ENCODE peak calls at places on chromosomes 12 and 14, in seven cellular contexts. B is HCT116, F is H1, W is SK-N-SH, T is HepG2, R is K562, Z is GM12878. P is an unnamed sample.
A peak's percentile ranks its signal among the peaks of the same experiment; 100 is the strongest.

GRCh38 chr12:124909831-124910560 is 4.5 kb downstream of the UBC start:
- DNase-seq in B (no peak), F (no peak), W (no peak), T (no peak), R (no peak), Z (no peak), P (peak; percentile 63)

GRCh38 chr12:60494249-60494648 is 898.4 kb downstream of the SLC16A7 start:
- DNase-seq in B (peak; percentile 31), F (no peak), W (peak; percentile 0), T (peak; percentile 32), R (peak; percentile 7), Z (no peak), P (peak; percentile 18)

GRCh38 chr12:104896710-104897109 is 61.4 kb downstream of the SLC41A2 start:
- DNase-seq in B (no peak), F (no peak), W (no peak), T (no peak), R (no peak), Z (no peak), P (no peak)

GRCh38 chr14:65131176-65131765 is 29.0 kb upstream of the MAX start:
- DNase-seq in B (peak; percentile 27), F (no peak), W (no peak), T (no peak), R (no peak), Z (no peak), P (peak; percentile 67)

GRCh38 chr14:103273145-103273846 is 60.7 kb upstream of the EIF5 start:
- DNase-seq in B (no peak), F (peak; percentile 50), W (no peak), T (no peak), R (no peak), Z (no peak), P (no peak)

GRCh38 chr14:67517083-67517482 is 16.0 kb upstream of the PLEKHH1 start:
- DNase-seq in B (no peak), F (peak; percentile 53), W (no peak), T (no peak), R (no peak), Z (no peak), P (peak; percentile 36)

GRCh38 chr14:62604524-62604923 is 440.7 kb downstream of the KCNH5 start:
- DNase-seq in B (no peak), F (no peak), W (no peak), T (no peak), R (no peak), Z (no peak), P (no peak)

GRCh38 chr12:7872565-7873304 is at the start of gene SLC2A14:
- DNase-seq in B (no peak), F (no peak), W (no peak), T (no peak), R (no peak), Z (no peak), P (no peak)

GRCh38 chr14:99475179-99475578 is 5.5 kb downstream of the SETD3 start:
- DNase-seq in B (no peak), F (no peak), W (no peak), T (no peak), R (no peak), Z (no peak), P (peak; percentile 32)

GRCh38 chr14:22118894-22119477 is 445.4 kb upstream of the OR4E1 start:
- DNase-seq in B (no peak), F (no peak), W (no peak), T (no peak), R (no peak), Z (no peak), P (no peak)

GRCh38 chr14:73452341-73453191 is 5.8 kb downstream of the NUMB start:
- DNase-seq in B (no peak), F (no peak), W (no peak), T (no peak), R (no peak), Z (no peak), P (no peak)

GRCh38 chr12:26030371-26030770 is 71.9 kb downstream of the RASSF8 start:
- DNase-seq in B (no peak), F (no peak), W (no peak), T (no peak), R (no peak), Z (no peak), P (no peak)

GRCh38 chr12:64890873-64891468 is 66.5 kb downstream of the TBC1D30 start:
- DNase-seq in B (peak; percentile 51), F (no peak), W (peak; percentile 54), T (peak; percentile 61), R (peak; percentile 57), Z (no peak), P (peak; percentile 89)

GRCh38 chr12:122203968-122204828 is 689 bp downstream of the B3GNT4 start:
- DNase-seq in B (no peak), F (peak; percentile 63), W (peak; percentile 68), T (no peak), R (no peak), Z (no peak), P (no peak)

GRCh38 chr12:122204829-122205589 is 1.5 kb downstream of the B3GNT4 start:
- DNase-seq in B (no peak), F (no peak), W (no peak), T (no peak), R (no peak), Z (no peak), P (no peak)

GRCh38 chr12:122202017-122202416 is 1.5 kb upstream of the B3GNT4 start:
- DNase-seq in B (no peak), F (no peak), W (peak; percentile 78), T (no peak), R (no peak), Z (no peak), P (no peak)

GRCh38 chr12:122201381-122201780 is 2.1 kb upstream of the B3GNT4 start:
- DNase-seq in B (no peak), F (no peak), W (no peak), T (no peak), R (no peak), Z (no peak), P (no peak)

GRCh38 chr12:122203301-122203967 is at the start of gene B3GNT4:
- DNase-seq in B (peak; percentile 32), F (peak; percentile 87), W (peak; percentile 85), T (no peak), R (peak; percentile 91), Z (no peak), P (peak; percentile 93)
- TF ChIP-seq JUND in B (no peak), F (no peak), W (no peak), T (no peak), R (no peak), Z (no peak), P (no peak)

GRCh38 chr12:120096671-120097202 is 19.8 kb downstream of the RAB35 start:
- DNase-seq in B (no peak), F (no peak), W (no peak), T (no peak), R (no peak), Z (no peak), P (no peak)

GRCh38 chr12:120094485-120094884 is 22.1 kb downstream of the RAB35 start:
- DNase-seq in B (no peak), F (no peak), W (peak; percentile 47), T (no peak), R (no peak), Z (no peak), P (no peak)

GRCh38 chr12:120093336-120093591 is 23.3 kb downstream of the RAB35 start:
- DNase-seq in B (no peak), F (no peak), W (peak; percentile 45), T (no peak), R (no peak), Z (no peak), P (no peak)

GRCh38 chr12:120093592-120094355 is 22.8 kb downstream of the RAB35 start:
- DNase-seq in B (no peak), F (peak; percentile 86), W (peak; percentile 97), T (no peak), R (peak; percentile 51), Z (no peak), P (no peak)

GRCh38 chr12:120095356-120096135 is 21.0 kb downstream of the RAB35 start:
- DNase-seq in B (no peak), F (no peak), W (no peak), T (no peak), R (no peak), Z (no peak), P (no peak)
- TF ChIP-seq JUND in B (no peak), F (no peak), W (no peak), T (no peak), R (no peak), Z (no peak), P (no peak)

DNA sequence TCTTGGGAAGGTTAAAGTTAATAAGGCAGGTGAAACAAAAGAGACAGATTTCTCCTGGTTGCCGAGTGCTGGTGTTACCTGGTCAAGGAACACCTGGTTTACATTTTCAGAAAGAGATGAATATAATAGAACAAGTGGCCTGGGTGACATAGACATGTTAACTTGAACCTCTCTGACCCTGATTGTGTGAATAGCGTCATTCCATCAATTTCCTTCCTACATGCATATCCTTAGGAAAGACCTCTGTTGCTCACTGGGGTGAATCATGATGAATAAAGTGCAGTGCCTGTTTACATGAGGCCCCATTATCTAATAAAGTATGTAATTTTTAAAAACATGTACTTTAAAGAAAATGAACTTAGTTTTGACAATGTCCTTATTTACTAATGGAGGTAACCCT is 1822.9 kb upstream of the FLRT2 start:
- DNase-seq in B (no peak), F (no peak), W (no peak), T (no peak), R (no peak), Z (no peak), P (no peak)
- TF ChIP-seq JUND in B (no peak), F (no peak), W (no peak), T (no peak), R (no peak), Z (no peak), P (no peak)

DNA sequence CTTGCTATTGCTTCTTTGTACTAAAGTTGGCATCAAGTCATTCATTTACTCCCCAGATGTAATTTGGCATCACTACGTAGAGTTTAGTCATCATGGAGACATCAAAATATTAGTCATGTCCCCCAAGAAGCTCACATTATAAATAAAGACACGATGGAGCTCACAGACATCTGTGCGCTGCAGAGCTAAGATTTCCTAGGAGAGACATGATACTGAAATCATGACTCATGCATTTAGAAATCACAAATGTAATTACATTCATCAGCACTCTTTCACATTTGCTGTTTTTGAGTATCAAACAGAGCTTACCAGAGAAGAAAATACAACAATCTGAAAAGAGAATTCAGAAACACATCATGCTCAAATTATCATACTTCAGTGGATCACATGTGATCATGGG is 169.8 kb downstream of the LRIG3 start:
- DNase-seq in B (no peak), F (no peak), W (no peak), T (no peak), R (no peak), Z (no peak), P (no peak)
- TF ChIP-seq JUND in B (no peak), F (no peak), W (peak; percentile 28), T (no peak), R (no peak), Z (no peak), P (no peak)

GRCh38 chr14:91115986-91116385 is 2.1 kb downstream of the DGLUCY start:
- DNase-seq in B (no peak), F (no peak), W (no peak), T (no peak), R (no peak), Z (no peak), P (peak; percentile 31)

GRCh38 chr14:91113829-91114078 is at the start of gene DGLUCY:
- DNase-seq in B (no peak), F (no peak), W (peak; percentile 84), T (no peak), R (no peak), Z (no peak), P (peak; percentile 40)

GRCh38 chr14:91116913-91117588 is 3.2 kb downstream of the DGLUCY start:
- DNase-seq in B (no peak), F (no peak), W (no peak), T (no peak), R (no peak), Z (no peak), P (no peak)

GRCh38 chr14:91112172-91112571 is 1.7 kb upstream of the DGLUCY start:
- DNase-seq in B (no peak), F (no peak), W (no peak), T (no peak), R (no peak), Z (no peak), P (no peak)

GRCh38 chr14:91114079-91115065 is 499 bp downstream of the DGLUCY start:
- DNase-seq in B (peak; percentile 68), F (peak; percentile 88), W (peak; percentile 29), T (peak; percentile 79), R (peak; percentile 79), Z (peak; percentile 86), P (peak; percentile 72)
- TF ChIP-seq JUND in B (no peak), F (no peak), W (no peak), T (no peak), R (no peak), Z (no peak), P (no peak)

P was measured in T47D.